ENCODE peak calls at places on chromosomes 3 and 15, in nine cellular contexts. I is transverse colon, E is HepG2, K is ovary, R is A549, D is suprapubic skin, X is K562, Y is upper lobe of left lung, J is tibial nerve. O is an unnamed sample.

GRCh38 chr3:15405448-15406050 is 21.8 kb downstream of the METTL6 start:
- DNase-seq in E (peak; percentile 40), I (no peak), X (peak; percentile 62), J (no peak), K (no peak), R (peak; percentile 71), Y (no peak), D (no peak), O (no peak)

GRCh38 chr15:40100947-40101905 is 7.5 kb downstream of the BMF start:
- DNase-seq in Y (no peak), K (no peak), R (no peak), X (no peak), E (no peak), J (no peak), D (no peak), I (no peak), O (no peak)

GRCh38 chr3:65093641-65094040 is 405.8 kb upstream of the ADAMTS9 start:
- DNase-seq in J (no peak), E (no peak), D (no peak), X (no peak), Y (no peak), R (no peak), K (no peak), I (no peak), O (no peak)

GRCh38 chr15:52095597-52096262 is 16.8 kb downstream of the BCL2L10 start:
- DNase-seq in E (no peak), K (no peak), X (no peak), I (no peak), J (no peak), R (peak; percentile 28), D (no peak), Y (no peak), O (no peak)

GRCh38 chr3:81723732-81724313 is 37.6 kb downstream of the GBE1 start:
- DNase-seq in Y (no peak), E (peak; percentile 41), K (no peak), I (no peak), D (no peak), R (no peak), X (peak; percentile 11), J (no peak), O (no peak)

GRCh38 chr15:71278989-71279756 is 163.9 kb downstream of the THSD4 start:
- DNase-seq in E (peak; percentile 72), I (peak; percentile 61), D (peak; percentile 81), J (peak; percentile 15), K (no peak), Y (no peak), X (no peak), R (peak; percentile 78), O (peak; percentile 90)

GRCh38 chr3:40546811-40547210 is 22.1 kb downstream of the ZNF621 start:
- DNase-seq in E (no peak), R (no peak), J (no peak), D (no peak), Y (no peak), K (no peak), I (no peak), X (no peak), O (no peak)

GRCh38 chr15:73320619-73321180 is 48.1 kb downstream of the HCN4 start:
- DNase-seq in R (no peak), D (no peak), J (no peak), E (no peak), X (no peak), K (no peak), Y (no peak), I (no peak), O (no peak)

GRCh38 chr15:36996121-36996520 is 104.2 kb downstream of the MEIS2 start:
- DNase-seq in D (no peak), Y (no peak), K (no peak), J (no peak), R (no peak), X (no peak), E (no peak), I (no peak), O (no peak)

GRCh38 chr15:68207176-68207935 is 2.2 kb upstream of the CALML4 start:
- DNase-seq in X (no peak), R (no peak), K (no peak), I (no peak), Y (peak; percentile 65), J (no peak), E (no peak), D (peak; percentile 78), O (peak; percentile 23)

GRCh38 chr3:133512416-133513089 is 60.9 kb upstream of the CDV3 start:
- DNase-seq in J (no peak), I (no peak), R (no peak), D (no peak), Y (no peak), X (no peak), E (no peak), K (no peak), O (no peak)

GRCh38 chr3:124363451-124363850 is 366.8 kb upstream of the UMPS start:
- DNase-seq in Y (no peak), X (no peak), E (no peak), I (no peak), R (no peak), K (no peak), J (no peak), D (no peak), O (no peak)

GRCh38 chr3:149510480-149510879 is 36.0 kb downstream of the TM4SF4 start:
- DNase-seq in X (no peak), D (no peak), Y (no peak), J (no peak), R (no peak), E (no peak), K (no peak), I (no peak), O (no peak)

GRCh38 chr3:194900886-194901522 is 215.3 kb downstream of the FAM43A start:
- DNase-seq in R (no peak), E (no peak), X (no peak), J (no peak), K (no peak), D (no peak), I (no peak), Y (no peak), O (no peak)

GRCh38 chr15:85411992-85412538 is 31.7 kb downstream of the AKAP13 start:
- DNase-seq in K (no peak), E (peak; percentile 27), R (no peak), Y (no peak), J (no peak), X (no peak), I (no peak), D (no peak), O (no peak)

GRCh38 chr3:185818267-185818875 is 6.5 kb downstream of the IGF2BP2 start:
- DNase-seq in R (no peak), D (no peak), I (no peak), E (no peak), J (no peak), X (no peak), K (no peak), Y (no peak), O (no peak)

GRCh38 chr3:41317298-41317697 is 118.0 kb downstream of the CTNNB1 start:
- DNase-seq in E (no peak), K (no peak), R (no peak), X (no peak), I (no peak), J (no peak), Y (peak; percentile 37), D (no peak), O (no peak)

GRCh38 chr3:193711964-193712598 is 119.1 kb downstream of the OPA1 start:
- DNase-seq in Y (no peak), K (no peak), R (no peak), E (peak; percentile 99), X (no peak), I (no peak), D (no peak), J (no peak), O (no peak)
- TF ChIP-seq EP300 in Y (no peak), K (no peak), R (no peak), E (peak; percentile 97), X (no peak), I (no peak), D (no peak), J (no peak), O (no peak)

DNA sequence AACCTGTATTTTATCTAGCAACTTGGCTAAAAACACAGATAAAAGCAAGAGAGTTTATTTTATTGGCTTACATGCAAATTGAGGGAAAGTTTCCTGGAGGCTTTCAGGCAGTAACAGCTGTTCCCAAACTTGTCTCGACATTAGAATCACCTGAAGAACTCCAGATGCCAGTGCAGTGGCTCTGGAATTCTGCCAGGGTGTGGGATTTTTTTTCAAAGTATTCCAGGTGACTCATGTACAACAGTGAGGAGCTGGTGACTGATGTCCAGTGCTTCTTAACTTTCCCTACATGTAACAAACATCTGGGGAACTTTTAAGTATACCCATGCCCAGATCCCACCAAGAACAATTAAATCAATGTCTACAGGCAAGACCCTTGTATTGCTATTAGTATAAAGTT is 23.6 kb upstream of the PLOD2 start:
- DNase-seq in I (no peak), R (no peak), E (no peak), X (no peak), J (no peak), D (no peak), K (no peak), Y (no peak), O (peak; percentile 39)
- TF ChIP-seq EP300 in I (no peak), R (no peak), E (no peak), X (no peak), J (no peak), D (no peak), K (no peak), Y (no peak), O (no peak)

DNA sequence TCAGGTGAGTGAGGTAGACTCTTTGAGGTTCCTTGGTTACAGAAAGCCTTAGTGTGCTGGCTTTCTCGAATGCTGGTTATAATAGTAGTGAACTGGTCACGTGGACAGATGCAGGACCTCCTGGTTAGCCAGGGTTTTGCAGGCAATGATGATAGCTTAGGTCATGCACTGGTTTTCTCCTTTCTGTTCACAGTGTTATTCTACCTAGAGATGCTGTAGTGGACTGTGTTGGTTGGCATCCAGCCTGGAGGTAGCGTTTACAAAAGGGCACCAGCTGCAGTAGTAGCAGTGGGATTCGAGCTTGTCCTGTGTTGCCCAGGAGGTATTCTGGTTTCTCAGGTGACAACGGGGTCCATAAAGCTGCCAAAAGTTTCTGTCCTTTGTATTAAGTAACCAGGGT is 27.0 kb downstream of the PCCB start:
- DNase-seq in Y (no peak), E (no peak), K (no peak), X (no peak), R (no peak), J (no peak), D (no peak), I (no peak), O (no peak)
- TF ChIP-seq EP300 in Y (no peak), E (no peak), K (no peak), X (no peak), R (no peak), J (no peak), D (no peak), I (no peak), O (no peak)

DNA sequence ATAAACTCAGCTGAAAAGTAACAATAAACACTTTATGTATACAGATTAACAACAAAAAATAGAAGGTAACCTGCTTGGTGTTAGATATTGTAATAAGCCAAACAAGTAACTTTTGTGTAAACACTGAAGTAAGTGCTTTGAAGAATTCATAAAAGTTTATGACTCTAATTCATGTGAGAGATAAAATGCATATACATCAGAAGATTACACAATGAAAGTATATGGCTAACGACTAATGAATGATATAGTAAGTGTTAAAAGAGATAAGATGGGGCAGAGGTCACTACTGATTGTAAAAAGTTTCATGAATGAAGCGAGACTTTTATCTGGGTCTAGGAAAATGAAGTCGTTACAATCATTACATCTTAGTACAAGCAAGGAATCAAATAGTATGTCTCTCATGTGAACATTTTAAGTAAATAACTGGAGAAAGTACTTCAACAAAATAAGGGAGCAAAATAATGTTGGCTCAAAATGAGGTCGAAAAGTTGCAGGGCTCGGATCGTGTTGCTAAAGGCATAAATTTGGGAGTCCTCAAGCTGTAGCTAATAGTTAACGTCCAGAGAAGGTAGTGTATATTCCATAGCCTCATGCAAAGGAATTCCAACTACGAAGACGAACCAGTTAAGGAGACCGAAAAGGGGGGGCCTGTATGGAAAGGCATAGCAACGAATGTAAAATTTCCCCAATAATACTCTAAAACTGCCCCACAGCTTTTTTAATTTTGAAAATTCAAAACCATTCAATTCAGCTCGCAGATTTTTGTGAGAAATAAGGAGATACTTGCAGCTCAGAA is 986 bp upstream of the DUT start:
- DNase-seq in R (no peak), E (no peak), D (no peak), X (no peak), J (no peak), I (no peak), Y (no peak), K (no peak), O (no peak)
- TF ChIP-seq EP300 in R (no peak), E (no peak), D (no peak), X (no peak), J (no peak), I (no peak), Y (no peak), K (no peak), O (no peak)